ENCODE peak calls at places on chromosome 7, in five cellular contexts. X, N, S, A and R are unnamed samples.
A peak's percentile ranks its signal among the peaks of the same experiment; 100 is the strongest.

GRCh38 chr7:95478139-95479037 is 7.4 kb upstream of the ASB4 start:
- DNase-seq in X (no peak), S (no peak), N (no peak), A (peak; percentile 76), R (peak; percentile 87)

GRCh38 chr7:108308913-108309312 is 147.3 kb downstream of the NRCAM start:
- DNase-seq in A (peak; percentile 85), N (no peak), X (no peak), S (no peak), R (peak; percentile 61)

GRCh38 chr7:14851610-14852009 is 50.9 kb downstream of the DGKB start:
- DNase-seq in N (no peak), X (no peak), S (no peak), A (no peak), R (peak; percentile 62)

GRCh38 chr7:50685445-50686070 is 97.1 kb downstream of the GRB10 start:
- DNase-seq in A (no peak), S (no peak), X (no peak), N (no peak), R (no peak)

GRCh38 chr7:86733783-86734182 is 90.1 kb downstream of the GRM3 start:
- DNase-seq in N (no peak), X (no peak), S (peak; percentile 59), A (no peak), R (peak; percentile 16)

GRCh38 chr7:116499168-116500070 is at the start of gene CAV2:
- DNase-seq in S (no peak), A (peak; percentile 74), X (peak; percentile 66), N (no peak), R (peak; percentile 93)

GRCh38 chr7:73858807-73859206 is 2.2 kb upstream of the TMEM270 start:
- DNase-seq in S (no peak), A (no peak), N (no peak), X (no peak), R (no peak)

GRCh38 chr7:108099650-108100049 is 30.5 kb downstream of the LAMB4 start:
- DNase-seq in S (no peak), N (no peak), X (no peak), A (no peak), R (no peak)

GRCh38 chr7:56028942-56029630 is 22.2 kb downstream of the PSPH start:
- DNase-seq in A (no peak), S (no peak), N (no peak), X (no peak), R (no peak)

GRCh38 chr7:14377646-14378266 is 388.3 kb upstream of the ETV1 start:
- DNase-seq in X (no peak), N (no peak), S (no peak), A (peak; percentile 80), R (no peak)

GRCh38 chr7:118281196-118281595 is 56.7 kb downstream of the ANKRD7 start:
- DNase-seq in X (no peak), A (no peak), S (no peak), N (no peak), R (no peak)

GRCh38 chr7:81594767-81595166 is 175.1 kb downstream of the HGF start:
- DNase-seq in S (no peak), A (peak; percentile 95), X (no peak), N (no peak), R (peak; percentile 9)

GRCh38 chr7:76020031-76020714 is 25.8 kb upstream of the TMEM120A start:
- DNase-seq in X (peak; percentile 78), A (peak; percentile 73), S (peak; percentile 33), N (peak; percentile 40), R (peak; percentile 71)

GRCh38 chr7:129553861-129554530 is 51.7 kb downstream of the SMKR1 start:
- DNase-seq in N (peak; percentile 34), A (no peak), X (no peak), S (peak; percentile 41), R (peak; percentile 81)

GRCh38 chr7:28419717-28420116 is 7.4 kb downstream of the CREB5 start:
- DNase-seq in X (no peak), S (no peak), N (no peak), A (peak; percentile 71), R (no peak)

GRCh38 chr7:12092499-12093130 is 118.5 kb upstream of the TMEM106B start:
- DNase-seq in X (no peak), A (peak; percentile 4), N (no peak), S (no peak), R (no peak)

GRCh38 chr7:2157473-2158279 is 75.1 kb downstream of the MAD1L1 start:
- DNase-seq in N (no peak), X (no peak), A (peak; percentile 90), S (peak; percentile 94), R (peak; percentile 61)